ENCODE peak calls at places on chromosomes 2 and 18, in six cellular contexts. R is GM10248; A is stimulated activated CD8-positive, alpha-beta memory T cell treated with anti-CD3 and anti-CD28 coated beads, Interleukin-4, amount 100 ng/mL, for 1 hour; Y is lung; T is H1; W is mesothelial cell of epicardium. X is an unnamed sample.

GRCh38 chr2:207008105-207008990 is 69.0 kb downstream of the CPO start:
- DNase-seq in Y (no peak), A (no peak), W (no peak), R (no peak), T (no peak), X (no peak)

GRCh38 chr2:214902273-214902672 is 92.8 kb upstream of the BARD1 start:
- DNase-seq in A (no peak), Y (no peak), R (no peak), W (no peak), T (no peak), X (no peak)

GRCh38 chr18:54641734-54642133 is 50.7 kb downstream of the DYNAP start:
- DNase-seq in R (no peak), T (no peak), A (no peak), Y (no peak), W (no peak), X (no peak)

GRCh38 chr2:41847744-41848441 is 199.9 kb upstream of the PKDCC start:
- DNase-seq in Y (peak), A (no peak), R (no peak), T (no peak), W (no peak), X (no peak)

GRCh38 chr2:234203135-234203984 is 152.9 kb downstream of the SPP2 start:
- DNase-seq in T (no peak), R (no peak), Y (peak), A (no peak), W (no peak), X (no peak)

GRCh38 chr2:100252811-100253698 is 69.2 kb downstream of the LONRF2 start:
- DNase-seq in T (no peak), A (no peak), Y (no peak), R (no peak), W (no peak), X (no peak)

GRCh38 chr2:216081487-216082387 is at the start of the genes PECR and TMEM169:
- DNase-seq in Y (peak), T (peak), A (peak), R (peak), W (peak), X (peak)

GRCh38 chr2:12050381-12050780 is 303.9 kb downstream of the LPIN1 start:
- DNase-seq in T (no peak), W (no peak), A (no peak), Y (no peak), R (no peak), X (no peak)

GRCh38 chr2:220775856-220776467 is 796.1 kb downstream of the EPHA4 start:
- DNase-seq in T (no peak), R (no peak), A (no peak), W (no peak), Y (no peak), X (no peak)

GRCh38 chr18:48751727-48752468 is 198.9 kb downstream of the SMAD7 start:
- DNase-seq in A (no peak), Y (no peak), R (no peak), T (no peak), W (no peak), X (no peak)

GRCh38 chr2:23460228-23460627 is 75.2 kb downstream of the KLHL29 start:
- DNase-seq in T (no peak), Y (no peak), A (no peak), R (no peak), W (no peak), X (no peak)

GRCh38 chr2:63888490-63889402 is 47.0 kb downstream of the UGP2 start:
- DNase-seq in T (no peak), W (peak), A (no peak), Y (no peak), R (peak), X (peak)

GRCh38 chr2:95375532-95376221 is 26.8 kb upstream of the FAHD2A start:
- DNase-seq in W (no peak), A (no peak), T (no peak), Y (no peak), R (no peak), X (no peak)

GRCh38 chr2:42382144-42382543 is 21.1 kb upstream of the COX7A2L start:
- DNase-seq in W (no peak), A (no peak), Y (no peak), R (no peak), T (no peak), X (no peak)

GRCh38 chr2:149525323-149525722 is 62.3 kb downstream of the MMADHC start:
- DNase-seq in T (no peak), A (no peak), W (no peak), Y (no peak), R (no peak), X (no peak)

GRCh38 chr18:51051105-51051712 is 21.2 kb downstream of the SMAD4 start:
- DNase-seq in Y (no peak), W (no peak), T (no peak), R (peak), A (no peak), X (peak)

GRCh38 chr2:182668671-182669070 is 47.4 kb upstream of the DNAJC10 start:
- DNase-seq in A (no peak), Y (peak), T (no peak), R (no peak), W (no peak), X (no peak)

GRCh38 chr2:29139152-29139551 is 23.9 kb downstream of the CLIP4 start:
- DNase-seq in R (no peak), T (no peak), W (no peak), Y (no peak), A (no peak), X (no peak)

GRCh38 chr2:108923736-108924443 is 65.1 kb downstream of the EDAR start:
- DNase-seq in R (no peak), Y (no peak), T (no peak), W (no peak), A (no peak), X (no peak)

GRCh38 chr2:109225170-109225775 is 96.3 kb downstream of the SH3RF3 start:
- DNase-seq in R (no peak), A (no peak), Y (no peak), T (no peak), W (no peak), X (no peak)

GRCh38 chr18:32301976-32302743 is 112.3 kb downstream of the MEP1B start:
- DNase-seq in A (no peak), Y (no peak), T (no peak), R (peak), W (no peak), X (peak)

GRCh38 chr2:230564805-230565779 is 147.6 kb upstream of the CAB39 start:
- DNase-seq in W (no peak), Y (no peak), A (no peak), T (no peak), R (no peak), X (no peak)

GRCh38 chr2:75162897-75163296 is 36.4 kb downstream of the TACR1 start:
- DNase-seq in A (no peak), Y (no peak), T (no peak), R (no peak), W (no peak), X (peak)

GRCh38 chr2:192546566-192546965 is 351.8 kb upstream of the TMEFF2 start:
- DNase-seq in R (no peak), T (no peak), W (no peak), Y (no peak), A (no peak), X (no peak)

GRCh38 chr2:26576565-26577441 is 64.4 kb downstream of the CIB4 start:
- DNase-seq in T (no peak), A (no peak), Y (no peak), W (no peak), R (no peak), X (no peak)

GRCh38 chr2:108935231-108935863 is 53.7 kb downstream of the EDAR start:
- DNase-seq in R (no peak), W (no peak), A (no peak), Y (no peak), T (no peak), X (no peak)

GRCh38 chr18:12307871-12308385 is at the start of gene TUBB6:
- DNase-seq in A (no peak), W (peak), R (peak), T (peak), Y (peak), X (peak)

GRCh38 chr2:189517847-189518535 is 62.6 kb downstream of the SLC40A1 start:
- DNase-seq in A (no peak), R (no peak), W (no peak), T (no peak), Y (no peak), X (no peak)

GRCh38 chr2:216698895-216699294 is 3.5 kb upstream of the IGFBP5 start:
- DNase-seq in Y (no peak), R (peak), T (no peak), A (no peak), W (no peak), X (peak)

GRCh38 chr2:63497561-63497960 is 90.7 kb downstream of the WDPCP start:
- DNase-seq in A (no peak), T (no peak), Y (no peak), R (no peak), W (no peak), X (no peak)

GRCh38 chr2:9170458-9171130 is 36.0 kb upstream of the ASAP2 start:
- DNase-seq in Y (no peak), W (no peak), R (no peak), T (no peak), A (no peak), X (no peak)

GRCh38 chr2:198383392-198383791 is 579.0 kb downstream of the PLCL1 start:
- DNase-seq in R (no peak), Y (no peak), W (no peak), T (no peak), A (no peak), X (no peak)

GRCh38 chr2:23414876-23415275 is 29.9 kb downstream of the KLHL29 start:
- DNase-seq in W (peak), T (no peak), Y (no peak), A (no peak), R (no peak), X (no peak)

GRCh38 chr2:216545359-216545758 is 46.7 kb downstream of the RPL37A start:
- DNase-seq in A (no peak), Y (no peak), T (no peak), R (no peak), W (no peak), X (no peak)

GRCh38 chr18:58135806-58136331 is 91.8 kb downstream of the NEDD4L start:
- DNase-seq in Y (peak), W (no peak), T (peak), R (peak), A (peak), X (peak)

X was measured in GM13976.